ENCODE peak calls at places on chromosome 16, in nine cellular contexts. One of them, this sample, is unnamed.

GRCh38 chr16:67499159-67499558 is 15.8 kb upstream of the AGRP start:
- DNase-seq in ovary: peak
- DNase-seq in LHCN-M2: no peak
- DNase-seq in T1000: no peak
- DNase-seq in NCI-H1436 treated with DMSO at 0.1 percent for 48 hours: no peak
- DNase-seq in activated CD8-positive, alpha-beta memory T cell treated with anti-CD3 and anti-CD28 coated beads for 24 hours: no peak
- DNase-seq in colonic mucosa: no peak
- DNase-seq in nucleus accumbens: no peak
- DNase-seq in midbrain: no peak
- DNase-seq in this sample: no peak

GRCh38 chr16:2839650-2840450 is 9.7 kb downstream of the ZG16B start:
- DNase-seq in colonic mucosa: no peak
- DNase-seq in activated CD8-positive, alpha-beta memory T cell treated with anti-CD3 and anti-CD28 coated beads for 24 hours: no peak
- DNase-seq in nucleus accumbens: no peak
- DNase-seq in T1000: no peak
- DNase-seq in NCI-H1436 treated with DMSO at 0.1 percent for 48 hours: no peak
- DNase-seq in midbrain: no peak
- DNase-seq in LHCN-M2: no peak
- DNase-seq in ovary: no peak
- DNase-seq in this sample: no peak

GRCh38 chr16:777826-778225 is 10.4 kb downstream of the RPUSD1 start:
- DNase-seq in activated CD8-positive, alpha-beta memory T cell treated with anti-CD3 and anti-CD28 coated beads for 24 hours: no peak
- DNase-seq in midbrain: no peak
- DNase-seq in nucleus accumbens: no peak
- DNase-seq in NCI-H1436 treated with DMSO at 0.1 percent for 48 hours: no peak
- DNase-seq in colonic mucosa: no peak
- DNase-seq in LHCN-M2: no peak
- DNase-seq in T1000: no peak
- DNase-seq in ovary: no peak
- DNase-seq in this sample: no peak

GRCh38 chr16:72172105-72173034 is at the start of gene PMFBP1:
- DNase-seq in colonic mucosa: peak
- DNase-seq in activated CD8-positive, alpha-beta memory T cell treated with anti-CD3 and anti-CD28 coated beads for 24 hours: no peak
- DNase-seq in T1000: peak
- DNase-seq in nucleus accumbens: no peak
- DNase-seq in midbrain: peak
- DNase-seq in NCI-H1436 treated with DMSO at 0.1 percent for 48 hours: no peak
- DNase-seq in LHCN-M2: peak
- DNase-seq in ovary: no peak
- DNase-seq in this sample: peak

GRCh38 chr16:81531415-81531814 is 86.8 kb downstream of the CMIP start:
- DNase-seq in activated CD8-positive, alpha-beta memory T cell treated with anti-CD3 and anti-CD28 coated beads for 24 hours: no peak
- DNase-seq in nucleus accumbens: no peak
- DNase-seq in colonic mucosa: peak
- DNase-seq in T1000: no peak
- DNase-seq in NCI-H1436 treated with DMSO at 0.1 percent for 48 hours: no peak
- DNase-seq in LHCN-M2: no peak
- DNase-seq in midbrain: no peak
- DNase-seq in ovary: peak
- DNase-seq in this sample: no peak

GRCh38 chr16:50573279-50573678 is 25.1 kb downstream of the NKD1 start:
- DNase-seq in nucleus accumbens: no peak
- DNase-seq in ovary: no peak
- DNase-seq in colonic mucosa: no peak
- DNase-seq in midbrain: no peak
- DNase-seq in NCI-H1436 treated with DMSO at 0.1 percent for 48 hours: no peak
- DNase-seq in activated CD8-positive, alpha-beta memory T cell treated with anti-CD3 and anti-CD28 coated beads for 24 hours: no peak
- DNase-seq in T1000: no peak
- DNase-seq in LHCN-M2: no peak
- DNase-seq in this sample: no peak

GRCh38 chr16:80384862-80385261 is 155.9 kb upstream of the DYNLRB2 start:
- DNase-seq in midbrain: no peak
- DNase-seq in colonic mucosa: no peak
- DNase-seq in ovary: no peak
- DNase-seq in NCI-H1436 treated with DMSO at 0.1 percent for 48 hours: no peak
- DNase-seq in activated CD8-positive, alpha-beta memory T cell treated with anti-CD3 and anti-CD28 coated beads for 24 hours: no peak
- DNase-seq in nucleus accumbens: no peak
- DNase-seq in T1000: no peak
- DNase-seq in LHCN-M2: no peak
- DNase-seq in this sample: no peak

GRCh38 chr16:86723699-86724098 is 145.3 kb downstream of the FOXL1 start:
- DNase-seq in LHCN-M2: no peak
- DNase-seq in nucleus accumbens: no peak
- DNase-seq in midbrain: no peak
- DNase-seq in activated CD8-positive, alpha-beta memory T cell treated with anti-CD3 and anti-CD28 coated beads for 24 hours: no peak
- DNase-seq in ovary: no peak
- DNase-seq in NCI-H1436 treated with DMSO at 0.1 percent for 48 hours: no peak
- DNase-seq in colonic mucosa: no peak
- DNase-seq in T1000: no peak
- DNase-seq in this sample: no peak

GRCh38 chr16:19410435-19411153 is 7.1 kb upstream of the TMC5 start:
- DNase-seq in midbrain: no peak
- DNase-seq in LHCN-M2: no peak
- DNase-seq in ovary: no peak
- DNase-seq in colonic mucosa: peak
- DNase-seq in T1000: no peak
- DNase-seq in activated CD8-positive, alpha-beta memory T cell treated with anti-CD3 and anti-CD28 coated beads for 24 hours: peak
- DNase-seq in nucleus accumbens: no peak
- DNase-seq in NCI-H1436 treated with DMSO at 0.1 percent for 48 hours: no peak
- DNase-seq in this sample: peak

This sample was measured in Ammon's horn.